ENCODE peak calls at places on chromosome 6, in ten cellular contexts. X is stimulated activated CD8-positive, alpha-beta memory T cell treated with anti-CD3 and anti-CD28 coated beads, Interleukin-7, amount 100 ng/mL, for 24 hours; W is LHCN-M2; F is SW 1271; M is occipital lobe; Z is GOT3; L is right cardiac atrium; E is activated naive CD8-positive, alpha-beta T cell treated with anti-CD3 and anti-CD28 coated beads, Interleukin-2, amount 10 ng/mL, durations not matched to agents 7 days and 5 days; D is T-helper 1 cell; P is LoVo. C is an unnamed sample.
A peak's percentile ranks its signal among the peaks of the same experiment; 100 is the strongest.

GRCh38 chr6:112936079-112936472 is 588.9 kb downstream of the RFPL4B start:
- DNase-seq in P (no peak), Z (no peak), M (no peak), E (no peak), D (no peak), F (no peak), W (no peak), X (no peak), L (no peak), C (no peak)

GRCh38 chr6:160030103-160030502 is 61.2 kb downstream of the IGF2R start:
- DNase-seq in F (no peak), D (no peak), M (peak; percentile 14), X (no peak), E (no peak), P (no peak), W (peak; percentile 98), L (peak; percentile 93), Z (peak; percentile 9), C (peak; percentile 94)

GRCh38 chr6:52616271-52616670 is 39.4 kb upstream of the TRAM2 start:
- DNase-seq in W (no peak), D (no peak), M (no peak), E (no peak), Z (no peak), X (no peak), P (no peak), F (no peak), L (no peak), C (no peak)

GRCh38 chr6:30880563-30881252 is 3.6 kb upstream of the DDR1 start:
- DNase-seq in L (peak; percentile 62), P (no peak), M (peak; percentile 38), D (no peak), Z (no peak), E (no peak), W (no peak), F (no peak), X (no peak), C (no peak)

GRCh38 chr6:3419624-3420272 is 37.1 kb downstream of the SLC22A23 start:
- DNase-seq in M (no peak), E (no peak), X (no peak), Z (no peak), F (no peak), W (peak; percentile 75), L (no peak), P (peak; percentile 32), D (no peak), C (peak; percentile 14)

GRCh38 chr6:105994522-105995402 is 91.4 kb upstream of the PRDM1 start:
- DNase-seq in W (peak; percentile 80), E (peak; percentile 62), L (peak; percentile 74), M (no peak), P (peak; percentile 75), X (no peak), D (peak; percentile 23), Z (peak; percentile 49), F (no peak), C (peak; percentile 31)

GRCh38 chr6:39375405-39375804 is 52.9 kb upstream of the KCNK16 start:
- DNase-seq in Z (no peak), P (no peak), W (no peak), L (no peak), D (no peak), X (no peak), F (no peak), E (no peak), M (no peak), C (no peak)

GRCh38 chr6:73610444-73611275 is 43.1 kb downstream of the SLC17A5 start:
- DNase-seq in P (peak; percentile 53), X (no peak), L (no peak), E (no peak), M (no peak), D (no peak), Z (no peak), F (peak; percentile 72), W (peak; percentile 56), C (peak; percentile 53)